ENCODE peak calls at places on chromosome 10, in four cellular contexts. One of them, this sample, is unnamed.

GRCh38 chr10:31242902-31243301 is 76.1 kb upstream of the ZEB1 start:
- DNase-seq in LHCN-M2: peak
- DNase-seq in GM20000: peak
- DNase-seq in T-helper 9 cell: no peak
- DNase-seq in this sample: no peak

GRCh38 chr10:104689547-104689946 is 48.5 kb downstream of the SORCS3 start:
- DNase-seq in LHCN-M2: no peak
- DNase-seq in GM20000: no peak
- DNase-seq in T-helper 9 cell: no peak
- DNase-seq in this sample: no peak

GRCh38 chr10:62738916-62739315 is 65.6 kb upstream of the ADO start:
- DNase-seq in LHCN-M2: peak
- DNase-seq in GM20000: no peak
- DNase-seq in T-helper 9 cell: no peak
- DNase-seq in this sample: no peak

GRCh38 chr10:49298990-49299815 is at the start of gene C10orf71:
- DNase-seq in LHCN-M2: peak
- DNase-seq in GM20000: no peak
- DNase-seq in T-helper 9 cell: no peak
- DNase-seq in this sample: peak

GRCh38 chr10:69653561-69653960 is 23.5 kb downstream of the FAM241B start:
- DNase-seq in LHCN-M2: no peak
- DNase-seq in GM20000: no peak
- DNase-seq in T-helper 9 cell: no peak
- DNase-seq in this sample: no peak

GRCh38 chr10:35195361-35196306 is 69.0 kb downstream of the CREM start:
- DNase-seq in LHCN-M2: peak
- DNase-seq in GM20000: peak
- DNase-seq in T-helper 9 cell: peak
- DNase-seq in this sample: peak

GRCh38 chr10:86035791-86036543 is 330.6 kb downstream of the GRID1 start:
- DNase-seq in LHCN-M2: no peak
- DNase-seq in GM20000: no peak
- DNase-seq in T-helper 9 cell: no peak
- DNase-seq in this sample: no peak

GRCh38 chr10:352476-353235 is 217.4 kb downstream of the ZMYND11 start:
- DNase-seq in LHCN-M2: no peak
- DNase-seq in GM20000: no peak
- DNase-seq in T-helper 9 cell: no peak
- DNase-seq in this sample: no peak

GRCh38 chr10:115093776-115094361 is 704 bp downstream of the ATRNL1 start:
- DNase-seq in LHCN-M2: no peak
- DNase-seq in GM20000: peak
- DNase-seq in T-helper 9 cell: no peak
- DNase-seq in this sample: no peak

GRCh38 chr10:2949948-2950354 is 117.4 kb upstream of the PFKP start:
- DNase-seq in LHCN-M2: peak
- DNase-seq in GM20000: no peak
- DNase-seq in T-helper 9 cell: no peak
- DNase-seq in this sample: no peak